ENCODE peak calls at places on chromosome 16, in nine cellular contexts. Q is EL; M is effector CD4-positive, alpha-beta T cell; L is esophagus squamous epithelium; Y is caudate nucleus; H is NCI-H2171; S is naive B cell; U is Calu3; E is cardiac muscle cell. O is an unnamed sample.

GRCh38 chr16:9929313-9929712 is 252.9 kb downstream of the GRIN2A start:
- DNase-seq in Q (no peak), M (no peak), L (no peak), Y (no peak), H (no peak), S (no peak), U (no peak), E (no peak), O (no peak)

GRCh38 chr16:9557266-9557665 is 465.8 kb downstream of the HAPSTR1 start:
- DNase-seq in Q (no peak), M (no peak), L (no peak), Y (no peak), H (no peak), S (no peak), U (no peak), E (no peak), O (no peak)

GRCh38 chr16:68417711-68418301 is 30.5 kb downstream of the SMPD3 start:
- DNase-seq in Q (no peak), M (peak; percentile 59), L (no peak), Y (no peak), H (peak; percentile 92), S (peak; percentile 55), U (peak; percentile 79), E (no peak), O (no peak)

GRCh38 chr16:48421741-48422140 is 36.5 kb upstream of the SIAH1 start:
- DNase-seq in Q (no peak), M (no peak), L (no peak), Y (no peak), H (no peak), S (no peak), U (no peak), E (no peak), O (no peak)

GRCh38 chr16:24156777-24157176 is 99.4 kb upstream of the CACNG3 start:
- DNase-seq in Q (no peak), M (no peak), L (no peak), Y (no peak), H (no peak), S (no peak), U (no peak), E (no peak), O (no peak)

GRCh38 chr16:67926181-67926742 is 5.4 kb downstream of the CTRL start:
- DNase-seq in Q (no peak), M (no peak), L (no peak), Y (no peak), H (peak; percentile 96), S (no peak), U (no peak), E (no peak), O (no peak)

GRCh38 chr16:22861585-22861984 is 47.6 kb downstream of the HS3ST2 start:
- DNase-seq in Q (no peak), M (no peak), L (no peak), Y (no peak), H (no peak), S (no peak), U (no peak), E (no peak), O (no peak)

GRCh38 chr16:57023541-57024249 is 34.3 kb downstream of the NLRC5 start:
- DNase-seq in Q (no peak), M (peak; percentile 75), L (no peak), Y (no peak), H (no peak), S (no peak), U (no peak), E (no peak), O (no peak)

GRCh38 chr16:87556941-87557459 is 45.3 kb upstream of the JPH3 start:
- DNase-seq in Q (no peak), M (no peak), L (no peak), Y (no peak), H (no peak), S (no peak), U (no peak), E (peak; percentile 83), O (no peak)

GRCh38 chr16:25124503-25124902 is 13.0 kb downstream of the LCMT1 start:
- DNase-seq in Q (no peak), M (no peak), L (no peak), Y (no peak), H (no peak), S (no peak), U (peak; percentile 54), E (no peak), O (no peak)

GRCh38 chr16:52631711-52632110 is 84.8 kb upstream of the TOX3 start:
- DNase-seq in Q (no peak), M (no peak), L (no peak), Y (no peak), H (no peak), S (no peak), U (no peak), E (no peak), O (no peak)